ENCODE peak calls at places on chromosomes 13 and 19, in four cellular contexts. W is nephron progenitor cell; B is activated CD4-positive, alpha-beta T cell treated with anti-CD3 and anti-CD28 coated beads for 1 hour; G is stimulated activated CD4-positive, alpha-beta T cell treated with anti-CD3 and anti-CD28 coated beads, TNF-alpha, amount 100 ng/mL, for 4 hours. R is an unnamed sample.

GRCh38 chr19:46882034-46882433 is 21.2 kb downstream of the ARHGAP35 start:
- DNase-seq in B (no peak), G (no peak), W (no peak), R (no peak)

GRCh38 chr13:111183959-111184684 is 69.0 kb downstream of the ARHGEF7 start:
- DNase-seq in W (no peak), B (no peak), G (no peak), R (no peak)

GRCh38 chr13:19838726-19839342 is 24.6 kb downstream of the ZMYM5 start:
- DNase-seq in W (no peak), G (no peak), B (no peak), R (no peak)

GRCh38 chr19:4763021-4763420 is 28.5 kb upstream of the FEM1A start:
- DNase-seq in W (no peak), G (no peak), B (no peak), R (no peak)

GRCh38 chr13:76764429-76764828 is 121.8 kb downstream of the KCTD12 start:
- DNase-seq in G (no peak), W (peak), B (no peak), R (no peak)

GRCh38 chr19:7550987-7551761 is 15.7 kb downstream of the PNPLA6 start:
- DNase-seq in W (peak), B (no peak), G (no peak), R (no peak)

GRCh38 chr19:10471909-10472308 is 31.2 kb downstream of the KEAP1 start:
- DNase-seq in B (no peak), G (no peak), W (no peak), R (peak)

GRCh38 chr19:12884926-12885748 is 1.9 kb downstream of the KLF1 start:
- DNase-seq in G (peak), B (peak), W (peak), R (no peak)

GRCh38 chr19:24159707-24160106 is 72.7 kb downstream of the ZNF254 start:
- DNase-seq in B (no peak), W (no peak), G (no peak), R (no peak)

GRCh38 chr19:17779281-17779930 is 15.5 kb upstream of the B3GNT3 start:
- DNase-seq in W (peak), B (no peak), G (no peak), R (peak)

GRCh38 chr13:82627183-82627582 is 1255.1 kb downstream of the SLITRK1 start:
- DNase-seq in W (no peak), B (no peak), G (no peak), R (no peak)

GRCh38 chr13:23129329-23129728 is 51.5 kb upstream of the SGCG start:
- DNase-seq in B (no peak), G (no peak), W (no peak), R (no peak)

GRCh38 chr19:13825489-13826475 is 30.5 kb downstream of the ZSWIM4 start:
- DNase-seq in W (peak), G (no peak), B (no peak), R (no peak)

GRCh38 chr19:30228726-30229523 is 143.3 kb upstream of the ZNF536 start:
- DNase-seq in B (no peak), G (no peak), W (peak), R (no peak)

GRCh38 chr19:13806728-13807127 is 11.5 kb downstream of the ZSWIM4 start:
- DNase-seq in W (no peak), B (no peak), G (no peak), R (no peak)

GRCh38 chr13:90562388-90562787 is 785.1 kb upstream of the MIR17HG start:
- DNase-seq in G (no peak), B (no peak), W (no peak), R (no peak)

GRCh38 chr13:113078895-113079720 is 26.5 kb upstream of the F7 start:
- DNase-seq in W (no peak), B (no peak), G (no peak), R (no peak)

GRCh38 chr19:15775249-15775648 is 12.2 kb upstream of the OR10H5 start:
- DNase-seq in B (no peak), G (no peak), W (no peak), R (no peak)

GRCh38 chr19:29467824-29468401 is 57.9 kb upstream of the VSTM2B start:
- DNase-seq in B (no peak), W (peak), G (no peak), R (peak)

GRCh38 chr19:36032251-36033104 is at the start of gene CLIP3:
- DNase-seq in B (peak), G (peak), W (peak), R (peak)

GRCh38 chr19:15299568-15300409 is 32.5 kb downstream of the BRD4 start:
- DNase-seq in B (no peak), G (no peak), W (no peak), R (no peak)

GRCh38 chr13:33017410-33017929 is 1.2 kb downstream of the KL start:
- DNase-seq in G (no peak), B (no peak), W (peak), R (no peak)

GRCh38 chr19:55446060-55446459 is 3.0 kb upstream of the SHISA7 start:
- DNase-seq in W (no peak), B (no peak), G (no peak), R (no peak)

GRCh38 chr13:58994077-58994476 is 1169.7 kb downstream of the DIAPH3 start:
- DNase-seq in W (no peak), B (no peak), G (no peak), R (no peak)

GRCh38 chr19:41910992-41911888 is 17.0 kb downstream of the ERFL start:
- DNase-seq in B (no peak), G (no peak), W (no peak), R (no peak)

GRCh38 chr19:2303209-2303798 is 4.7 kb downstream of the LINGO3 start:
- DNase-seq in W (no peak), G (no peak), B (no peak), R (no peak)

GRCh38 chr19:42113641-42114348 is 18.5 kb downstream of the POU2F2 start:
- DNase-seq in B (no peak), W (peak), G (no peak), R (peak)

GRCh38 chr19:16268676-16269319 is 55.8 kb upstream of the KLF2 start:
- DNase-seq in G (peak), W (no peak), B (no peak), R (no peak)

GRCh38 chr13:113179374-113180230 is 21.2 kb downstream of the PROZ start:
- DNase-seq in G (no peak), W (no peak), B (no peak), R (no peak)

GRCh38 chr19:31387662-31388175 is 38.5 kb upstream of the TSHZ3 start:
- DNase-seq in W (no peak), B (no peak), G (no peak), R (no peak)

GRCh38 chr13:50038266-50038665 is 23.0 kb downstream of the KCNRG start:
- DNase-seq in W (no peak), B (no peak), G (no peak), R (no peak)

GRCh38 chr19:4867534-4868285 is at the start of gene PLIN3:
- DNase-seq in G (peak), W (peak), B (peak), R (peak)

GRCh38 chr19:55216461-55217198 is 7.3 kb upstream of the PTPRH start:
- DNase-seq in G (peak), B (no peak), W (peak), R (peak)

GRCh38 chr13:66972659-66973058 is 257.5 kb downstream of the PCDH9 start:
- DNase-seq in B (no peak), G (no peak), W (no peak), R (no peak)

GRCh38 chr13:70310720-70311119 is 202.5 kb upstream of the KLHL1 start:
- DNase-seq in W (peak), G (no peak), B (no peak), R (no peak)

GRCh38 chr13:31090096-31090495 is 71.6 kb downstream of the HSPH1 start:
- DNase-seq in B (no peak), W (no peak), G (no peak), R (no peak)

GRCh38 chr13:106536244-106537034 is 977 bp upstream of the EFNB2 start:
- DNase-seq in B (peak), W (peak), G (peak), R (peak)

GRCh38 chr19:18906605-18907519 is 10.9 kb upstream of the CERS1 start:
- DNase-seq in B (no peak), W (no peak), G (no peak), R (no peak)

GRCh38 chr13:50417597-50417996 is 402.4 kb downstream of the KCNRG start:
- DNase-seq in G (no peak), W (no peak), B (no peak), R (peak)

GRCh38 chr19:7925171-7925837 is 631 bp downstream of the CTXN1 start:
- DNase-seq in G (peak), B (peak), W (peak), R (peak)

R was measured in NCI-H226.